ENCODE peak calls at places on chromosomes 16 and 17, in five cellular contexts. One of them, this sample, is unnamed.

GRCh38 chr17:82956146-82956725 is 116.4 kb upstream of the ZNF750 start:
- DNase-seq in ovary: peak; percentile 1
- DNase-seq in heart left ventricle: no peak
- DNase-seq in IMR-90: no peak
- DNase-seq in esophagus squamous epithelium: no peak
- DNase-seq in this sample: peak; percentile 69

GRCh38 chr16:50941651-50942050 is 199.8 kb downstream of the CYLD start:
- DNase-seq in ovary: no peak
- DNase-seq in heart left ventricle: no peak
- DNase-seq in IMR-90: no peak
- DNase-seq in esophagus squamous epithelium: no peak
- DNase-seq in this sample: no peak

GRCh38 chr17:82664701-82665182 is 16.5 kb upstream of the WDR45B start:
- DNase-seq in ovary: no peak
- DNase-seq in heart left ventricle: no peak
- DNase-seq in IMR-90: no peak
- DNase-seq in esophagus squamous epithelium: no peak
- DNase-seq in this sample: no peak

GRCh38 chr16:57607676-57608461 is 20.6 kb upstream of the ADGRG1 start:
- DNase-seq in ovary: no peak
- DNase-seq in heart left ventricle: no peak
- DNase-seq in IMR-90: no peak
- DNase-seq in esophagus squamous epithelium: no peak
- DNase-seq in this sample: peak; percentile 13

GRCh38 chr17:2192367-2193028 is 111.1 kb downstream of the SMG6 start:
- DNase-seq in ovary: no peak
- DNase-seq in heart left ventricle: peak; percentile 45
- DNase-seq in IMR-90: peak; percentile 99
- DNase-seq in esophagus squamous epithelium: no peak
- DNase-seq in this sample: no peak

GRCh38 chr16:23835390-23836077 is at the start of gene PRKCB:
- DNase-seq in ovary: peak; percentile 16
- DNase-seq in heart left ventricle: peak; percentile 80
- DNase-seq in IMR-90: peak; percentile 14
- DNase-seq in esophagus squamous epithelium: peak; percentile 57
- DNase-seq in this sample: peak; percentile 94

GRCh38 chr16:79061199-79061598 is 539.3 kb downstream of the MAF start:
- DNase-seq in ovary: no peak
- DNase-seq in heart left ventricle: no peak
- DNase-seq in IMR-90: no peak
- DNase-seq in esophagus squamous epithelium: no peak
- DNase-seq in this sample: no peak

GRCh38 chr16:72877374-72878028 is 170.4 kb downstream of the ZFHX3 start:
- DNase-seq in ovary: no peak
- DNase-seq in heart left ventricle: no peak
- DNase-seq in IMR-90: peak; percentile 88
- DNase-seq in esophagus squamous epithelium: no peak
- DNase-seq in this sample: no peak

GRCh38 chr17:27497696-27498095 is 41.4 kb downstream of the KSR1 start:
- DNase-seq in ovary: no peak
- DNase-seq in heart left ventricle: no peak
- DNase-seq in IMR-90: no peak
- DNase-seq in esophagus squamous epithelium: no peak
- DNase-seq in this sample: no peak

GRCh38 chr17:67712375-67712774 is 5.4 kb upstream of the NOL11 start:
- DNase-seq in ovary: no peak
- DNase-seq in heart left ventricle: no peak
- DNase-seq in IMR-90: no peak
- DNase-seq in esophagus squamous epithelium: no peak
- DNase-seq in this sample: no peak

GRCh38 chr16:89922477-89922883 is 662 bp upstream of the TUBB3 start:
- DNase-seq in ovary: peak; percentile 69
- DNase-seq in heart left ventricle: peak; percentile 81
- DNase-seq in IMR-90: peak; percentile 91
- DNase-seq in esophagus squamous epithelium: peak; percentile 50
- DNase-seq in this sample: peak; percentile 94

GRCh38 chr17:27451906-27452305 is 4.3 kb upstream of the KSR1 start:
- DNase-seq in ovary: no peak
- DNase-seq in heart left ventricle: no peak
- DNase-seq in IMR-90: no peak
- DNase-seq in esophagus squamous epithelium: no peak
- DNase-seq in this sample: no peak

GRCh38 chr16:56744996-56745640 is 15.2 kb downstream of the NUP93 start:
- DNase-seq in ovary: no peak
- DNase-seq in heart left ventricle: peak; percentile 44
- DNase-seq in IMR-90: no peak
- DNase-seq in esophagus squamous epithelium: no peak
- DNase-seq in this sample: no peak

GRCh38 chr17:63919311-63919723 is 678 bp upstream of the GH1 start:
- DNase-seq in ovary: peak; percentile 63
- DNase-seq in heart left ventricle: peak; percentile 49
- DNase-seq in IMR-90: peak; percentile 51
- DNase-seq in esophagus squamous epithelium: no peak
- DNase-seq in this sample: peak; percentile 47

GRCh38 chr16:17026600-17027242 is 444.0 kb downstream of the XYLT1 start:
- DNase-seq in ovary: no peak
- DNase-seq in heart left ventricle: no peak
- DNase-seq in IMR-90: no peak
- DNase-seq in esophagus squamous epithelium: no peak
- DNase-seq in this sample: no peak

GRCh38 chr16:19382084-19382801 is 35.4 kb upstream of the TMC5 start:
- DNase-seq in ovary: no peak
- DNase-seq in heart left ventricle: no peak
- DNase-seq in IMR-90: no peak
- DNase-seq in esophagus squamous epithelium: no peak
- DNase-seq in this sample: no peak

GRCh38 chr17:72123964-72124791 is 3.4 kb downstream of the SOX9 start:
- DNase-seq in ovary: no peak
- DNase-seq in heart left ventricle: no peak
- DNase-seq in IMR-90: no peak
- DNase-seq in esophagus squamous epithelium: no peak
- DNase-seq in this sample: no peak

GRCh38 chr17:72122336-72122667 is 1.5 kb downstream of the SOX9 start:
- DNase-seq in ovary: no peak
- DNase-seq in heart left ventricle: no peak
- DNase-seq in IMR-90: no peak
- DNase-seq in esophagus squamous epithelium: no peak
- DNase-seq in this sample: no peak

GRCh38 chr17:72122002-72122310 is 1.1 kb downstream of the SOX9 start:
- DNase-seq in ovary: no peak
- DNase-seq in heart left ventricle: no peak
- DNase-seq in IMR-90: peak; percentile 58
- DNase-seq in esophagus squamous epithelium: no peak
- DNase-seq in this sample: no peak

GRCh38 chr17:72122668-72123495 is 2.1 kb downstream of the SOX9 start:
- DNase-seq in ovary: no peak
- DNase-seq in heart left ventricle: no peak
- DNase-seq in IMR-90: peak; percentile 68
- DNase-seq in esophagus squamous epithelium: no peak
- DNase-seq in this sample: peak; percentile 87

GRCh38 chr17:72123496-72123963 is 2.7 kb downstream of the SOX9 start:
- DNase-seq in ovary: no peak
- DNase-seq in heart left ventricle: no peak
- DNase-seq in IMR-90: no peak
- DNase-seq in esophagus squamous epithelium: no peak
- DNase-seq in this sample: no peak
- H3K4me3 ChIP-seq in ovary: no peak overlapping the region
- H3K4me3 ChIP-seq in heart left ventricle: peak overlapping the region; percentile 85
- H3K4me3 ChIP-seq in IMR-90: peak overlapping the region; percentile 95
- H3K4me3 ChIP-seq in esophagus squamous epithelium: no peak overlapping the region
- H3K4me3 ChIP-seq in this sample: peak overlapping the region; percentile 10

DNA sequence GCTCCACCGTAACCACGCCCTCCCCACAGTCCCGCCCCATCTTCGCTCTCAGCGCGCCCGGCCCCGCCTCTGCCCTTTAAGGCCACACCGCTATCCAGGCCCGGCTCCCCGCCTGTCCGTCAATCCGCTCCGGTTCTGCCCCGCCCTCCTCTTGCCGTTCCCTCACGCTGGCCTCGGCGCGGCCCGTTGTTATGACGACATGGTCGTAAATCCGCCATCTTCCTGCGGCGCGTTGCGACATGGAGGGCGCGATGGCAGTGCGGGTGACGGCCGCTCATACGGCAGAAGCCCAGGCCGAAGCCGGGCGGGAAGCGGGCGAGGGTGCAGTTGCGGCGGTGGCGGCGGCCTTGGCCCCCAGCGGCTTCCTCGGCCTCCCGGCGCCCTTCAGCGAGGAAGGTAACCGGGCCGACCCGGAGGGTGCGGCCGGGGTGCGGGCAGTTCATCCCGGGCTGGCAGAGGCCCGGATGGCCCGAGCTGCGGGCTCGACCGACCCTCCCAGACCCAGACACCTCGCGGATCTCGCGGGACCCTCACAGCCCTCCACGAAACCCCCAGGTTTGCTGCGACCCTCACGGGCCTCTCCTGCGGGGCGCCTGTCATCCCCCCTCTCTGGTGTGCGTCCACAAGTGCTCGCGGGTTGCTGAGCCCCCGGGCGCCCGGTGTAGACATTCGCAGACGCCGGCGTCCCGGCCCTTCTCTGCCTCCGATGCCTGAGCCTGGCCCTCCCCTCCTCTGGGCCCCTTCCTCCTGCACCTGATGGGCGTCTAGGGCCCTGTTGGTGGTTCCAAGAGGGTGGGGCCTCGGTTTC is at the start of gene E4F1:
- DNase-seq in ovary: peak; percentile 99
- DNase-seq in heart left ventricle: peak; percentile 100
- DNase-seq in IMR-90: peak; percentile 99
- DNase-seq in esophagus squamous epithelium: peak; percentile 97
- DNase-seq in this sample: peak; percentile 99
- TF ChIP-seq POLR2A in ovary: peak; percentile 90
- TF ChIP-seq POLR2A in heart left ventricle: peak; percentile 39
- TF ChIP-seq POLR2A in IMR-90: peak; percentile 91
- TF ChIP-seq POLR2A in esophagus squamous epithelium: no peak
- TF ChIP-seq POLR2A in this sample: peak; percentile 6

GRCh38 chr17:3792481-3792880 is 8.5 kb downstream of the ITGAE start:
- DNase-seq in ovary: no peak
- DNase-seq in heart left ventricle: no peak
- DNase-seq in IMR-90: no peak
- DNase-seq in esophagus squamous epithelium: no peak
- DNase-seq in this sample: no peak
- H3K4me3 ChIP-seq in ovary: no peak overlapping the region
- H3K4me3 ChIP-seq in heart left ventricle: no peak overlapping the region
- H3K4me3 ChIP-seq in IMR-90: no peak overlapping the region
- H3K4me3 ChIP-seq in esophagus squamous epithelium: no peak overlapping the region
- H3K4me3 ChIP-seq in this sample: no peak overlapping the region

GRCh38 chr16:80806957-80807356 is 2.6 kb upstream of the CDYL2 start:
- DNase-seq in ovary: no peak
- DNase-seq in heart left ventricle: peak; percentile 21
- DNase-seq in IMR-90: peak; percentile 69
- DNase-seq in esophagus squamous epithelium: no peak
- DNase-seq in this sample: no peak
- TF ChIP-seq POLR2A in ovary: no peak
- TF ChIP-seq POLR2A in heart left ventricle: no peak
- TF ChIP-seq POLR2A in IMR-90: no peak
- TF ChIP-seq POLR2A in esophagus squamous epithelium: no peak
- TF ChIP-seq POLR2A in this sample: no peak

GRCh38 chr17:45143101-45143670 is 5.1 kb upstream of the HEXIM1 start:
- DNase-seq in ovary: no peak
- DNase-seq in heart left ventricle: peak; percentile 38
- DNase-seq in IMR-90: no peak
- DNase-seq in esophagus squamous epithelium: no peak
- DNase-seq in this sample: no peak
- H3K4me3 ChIP-seq in ovary: peak overlapping the region; percentile 47
- H3K4me3 ChIP-seq in heart left ventricle: peak overlapping the region; percentile 61
- H3K4me3 ChIP-seq in IMR-90: no peak overlapping the region
- H3K4me3 ChIP-seq in esophagus squamous epithelium: peak overlapping the region; percentile 59
- H3K4me3 ChIP-seq in this sample: no peak overlapping the region